ENCODE peak calls at places on chromosomes 6 and 20, in five cellular contexts. F, G, M, A and X are unnamed samples.

GRCh38 chr6:129486333-129486732 is 223.6 kb downstream of the ARHGAP18 start:
- DNase-seq in F (no peak), G (no peak), M (no peak), A (no peak), X (no peak)

GRCh38 chr6:137767931-137768690 is 98.9 kb upstream of the TNFAIP3 start:
- DNase-seq in F (peak; percentile 49), G (no peak), M (no peak), A (no peak), X (no peak)

GRCh38 chr20:51801220-51801991 is 915 bp downstream of the SALL4 start:
- DNase-seq in F (peak; percentile 38), G (no peak), M (no peak), A (peak; percentile 23), X (peak; percentile 87)

GRCh38 chr6:30743099-30744053 is 889 bp upstream of the FLOT1 start:
- DNase-seq in F (peak; percentile 58), G (peak; percentile 37), M (no peak), A (no peak), X (peak; percentile 69)

GRCh38 chr6:22231616-22232015 is 65.2 kb downstream of the PRL start:
- DNase-seq in F (no peak), G (no peak), M (no peak), A (no peak), X (no peak)

GRCh38 chr6:46583081-46583480 is 69.5 kb downstream of the CYP39A1 start:
- DNase-seq in F (no peak), G (no peak), M (no peak), A (no peak), X (no peak)

GRCh38 chr20:13041574-13042457 is 33.0 kb downstream of the SPTLC3 start:
- DNase-seq in F (peak; percentile 6), G (no peak), M (no peak), A (no peak), X (no peak)

GRCh38 chr6:91710356-91710755 is 1123.5 kb upstream of the MAP3K7 start:
- DNase-seq in F (no peak), G (no peak), M (no peak), A (no peak), X (no peak)

GRCh38 chr20:46430921-46431712 is 24.7 kb upstream of the ELMO2 start:
- DNase-seq in F (no peak), G (no peak), M (no peak), A (no peak), X (no peak)

GRCh38 chr20:46438156-46438750 is 31.8 kb upstream of the ELMO2 start:
- DNase-seq in F (peak; percentile 62), G (no peak), M (no peak), A (no peak), X (peak; percentile 59)

GRCh38 chr20:46434597-46434996 is 28.2 kb upstream of the ELMO2 start:
- DNase-seq in F (no peak), G (no peak), M (no peak), A (no peak), X (no peak)

GRCh38 chr20:46433051-46433450 is 26.6 kb upstream of the ELMO2 start:
- DNase-seq in F (no peak), G (no peak), M (no peak), A (no peak), X (no peak)

DNA sequence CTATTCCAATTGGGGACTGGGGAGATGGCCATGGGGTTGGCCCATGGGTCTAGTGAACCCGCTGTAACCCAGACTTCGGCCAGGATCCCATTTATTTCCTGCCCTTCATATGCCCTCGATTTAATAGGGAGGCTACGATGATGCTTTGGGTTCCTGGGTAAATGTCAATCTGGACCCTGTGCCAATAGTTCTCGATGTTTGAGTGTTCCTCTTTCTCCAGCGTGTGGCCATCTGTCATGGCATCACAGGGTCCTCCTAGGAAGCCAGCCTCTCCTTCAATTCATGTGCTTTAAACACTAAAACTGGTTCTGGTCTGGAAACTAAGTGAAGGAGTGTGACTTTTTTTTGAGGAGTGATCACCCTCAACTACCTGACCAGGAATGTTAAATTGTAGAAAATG is 28.7 kb upstream of the ELMO2 start:
- DNase-seq in F (no peak), G (no peak), M (no peak), A (no peak), X (no peak)
- H3K27me3 ChIP-seq in F (peaks cover 30% of the 10 kb centered on the region), G (peaks cover 21% of the 10 kb centered on the region), M (no peaks in the 10 kb centered on the region), A (peaks cover 5% of the 10 kb centered on the region), X (no peaks in the 10 kb centered on the region)

GRCh38 chr6:27062755-27063154 is 184.7 kb upstream of the PRSS16 start:
- DNase-seq in F (no peak), G (no peak), M (no peak), A (no peak), X (no peak)

GRCh38 chr6:27065183-27065582 is 182.3 kb upstream of the PRSS16 start:
- DNase-seq in F (no peak), G (no peak), M (no peak), A (no peak), X (no peak)

GRCh38 chr6:27061235-27061993 is 186.1 kb upstream of the PRSS16 start:
- DNase-seq in F (no peak), G (no peak), M (no peak), A (no peak), X (no peak)

GRCh38 chr6:27066381-27066780 is 181.1 kb upstream of the PRSS16 start:
- DNase-seq in F (no peak), G (no peak), M (no peak), A (no peak), X (peak; percentile 15)

DNA sequence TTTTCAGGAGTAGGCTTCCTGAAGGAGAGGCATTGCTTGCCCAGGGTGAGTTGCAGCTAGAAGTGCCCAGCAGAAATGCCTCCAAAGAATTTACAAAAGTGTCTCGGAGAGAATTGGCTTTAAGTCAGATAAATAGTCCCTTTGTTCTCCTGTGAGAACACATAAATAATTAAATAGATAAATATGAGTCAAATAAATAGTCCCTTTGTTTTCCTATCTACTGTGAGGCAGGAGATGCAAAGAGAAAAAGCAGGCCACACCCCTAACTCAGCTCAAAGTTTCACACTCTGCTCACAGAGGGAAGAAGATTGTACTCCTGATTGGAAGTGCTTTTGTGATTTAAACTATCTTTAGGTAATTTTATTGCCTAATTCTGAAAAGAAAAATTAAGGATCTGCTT is 180.7 kb upstream of the PRSS16 start:
- DNase-seq in F (no peak), G (no peak), M (no peak), A (no peak), X (no peak)
- H3K4me3 ChIP-seq in F (no peak overlapping the region), G (no peak overlapping the region), M (no peak overlapping the region), A (no peak overlapping the region), X (no peak overlapping the region)

DNA sequence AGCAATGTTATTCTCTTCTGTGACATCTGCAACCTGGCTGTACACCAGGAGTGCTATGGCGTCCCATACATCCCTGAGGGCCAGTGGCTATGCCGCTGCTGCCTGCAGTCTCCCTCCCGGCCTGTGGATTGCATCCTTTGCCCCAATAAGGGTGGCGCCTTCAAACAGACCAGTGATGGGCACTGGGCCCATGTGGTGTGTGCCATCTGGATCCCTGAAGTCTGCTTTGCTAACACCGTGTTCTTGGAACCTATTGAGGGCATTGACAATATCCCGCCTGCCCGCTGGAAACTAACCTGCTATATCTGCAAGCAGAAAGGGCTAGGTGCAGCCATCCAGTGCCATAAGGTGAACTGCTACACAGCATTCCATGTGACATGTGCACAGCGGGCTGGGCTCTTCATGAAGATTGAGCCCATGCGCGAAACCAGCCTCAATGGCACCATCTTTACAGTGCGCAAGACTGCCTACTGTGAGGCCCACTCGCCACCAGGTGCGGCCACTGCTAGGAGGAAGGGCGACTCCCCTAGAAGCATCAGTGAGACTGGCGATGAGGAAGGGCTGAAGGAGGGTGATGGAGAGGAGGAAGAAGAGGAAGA is 4.6 kb downstream of the BRPF3 start:
- DNase-seq in F (no peak), G (no peak), M (no peak), A (no peak), X (peak; percentile 5)
- H3K36me3 ChIP-seq in F (peaks cover 8% of the 10 kb centered on the region), G (peaks cover 39% of the 10 kb centered on the region), M (peaks cover 39% of the 10 kb centered on the region), A (peaks cover 63% of the 10 kb centered on the region), X (peaks cover 30% of the 10 kb centered on the region)

GRCh38 chr6:26611599-26611998 is 14.8 kb downstream of the ABT1 start:
- DNase-seq in F (no peak), G (no peak), M (no peak), A (no peak), X (no peak)
- H3K27me3 ChIP-seq in F (peaks cover 32% of the 10 kb centered on the region), G (peaks cover 45% of the 10 kb centered on the region), M (peaks cover 8% of the 10 kb centered on the region), A (peaks cover 31% of the 10 kb centered on the region), X (peaks cover 57% of the 10 kb centered on the region)

DNA sequence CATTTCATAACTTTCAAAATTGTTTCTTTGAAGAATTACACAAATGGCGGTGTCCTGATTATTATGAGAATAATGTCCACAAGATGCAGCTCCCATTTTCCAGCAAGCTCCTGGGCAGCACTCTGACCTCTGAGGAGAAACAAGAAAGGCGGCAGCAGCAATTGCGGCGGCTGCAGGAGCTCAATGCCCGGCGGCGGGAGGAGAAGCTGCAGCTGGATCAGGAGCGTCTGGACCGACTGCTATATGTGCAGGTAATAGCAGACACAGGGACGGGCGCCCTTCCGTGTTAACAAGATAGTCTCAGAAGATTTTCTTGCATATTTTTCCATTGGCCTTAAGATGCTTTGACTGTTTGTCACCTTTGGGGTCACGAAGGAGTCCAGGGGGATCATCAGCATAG is 6.7 kb downstream of the ACTR5 start:
- DNase-seq in F (no peak), G (no peak), M (no peak), A (no peak), X (no peak)
- H3K4me3 ChIP-seq in F (no peak overlapping the region), G (no peak overlapping the region), M (no peak overlapping the region), A (no peak overlapping the region), X (no peak overlapping the region)

DNA sequence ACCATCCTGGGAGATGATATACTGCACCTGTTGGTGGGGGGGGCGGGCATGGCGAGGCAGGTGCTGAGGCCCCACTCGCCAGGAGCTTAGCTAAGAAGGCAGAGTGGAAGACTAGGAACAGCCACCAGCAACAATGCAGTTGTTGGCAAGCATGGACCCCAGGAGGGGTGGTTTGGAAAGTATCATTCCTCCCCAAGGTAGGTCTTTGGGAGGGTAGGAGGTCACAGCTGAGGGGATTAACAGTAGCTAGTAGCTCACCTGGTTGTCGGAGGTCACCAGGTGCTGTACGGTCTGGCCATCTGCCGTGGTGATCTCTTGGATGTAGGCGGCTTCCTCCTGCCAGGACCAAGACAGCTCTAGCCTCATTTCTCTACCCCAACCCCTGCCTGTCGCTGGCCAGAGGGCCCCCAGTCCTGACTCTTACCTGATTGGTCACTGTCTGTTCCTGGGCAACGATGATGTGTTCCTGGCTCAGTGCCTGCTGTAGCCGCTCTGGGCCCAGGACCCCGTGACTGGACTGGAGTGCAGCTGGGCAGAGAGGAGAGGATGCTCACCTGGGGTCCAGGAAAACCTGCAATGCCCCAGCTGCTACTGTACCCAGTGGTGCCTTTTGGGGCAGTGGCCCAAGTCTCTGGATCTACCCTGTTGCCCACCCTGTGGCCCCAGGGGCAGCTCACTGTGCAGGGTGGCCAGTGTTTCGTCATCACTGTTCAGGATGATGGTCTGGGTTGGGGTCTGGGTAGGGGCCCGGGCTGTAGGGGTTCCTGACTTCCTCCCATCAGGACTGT is 15.3 kb downstream of the PCIF1 start:
- DNase-seq in F (no peak), G (no peak), M (no peak), A (no peak), X (no peak)
- H3K36me3 ChIP-seq in F (peaks cover 25% of the 10 kb centered on the region), G (peaks cover 94% of the 10 kb centered on the region), M (peaks cover 83% of the 10 kb centered on the region), A (peaks cover 96% of the 10 kb centered on the region), X (peaks cover 42% of the 10 kb centered on the region)

GRCh38 chr6:158231551-158232444 is 63.6 kb downstream of the GTF2H5 start:
- DNase-seq in F (peak; percentile 89), G (peak; percentile 56), M (no peak), A (peak; percentile 78), X (peak; percentile 96)

GRCh38 chr6:158242071-158242606 is 70.1 kb upstream of the TULP4 start:
- DNase-seq in F (no peak), G (no peak), M (no peak), A (no peak), X (no peak)

GRCh38 chr6:158232445-158233213 is 64.5 kb downstream of the GTF2H5 start:
- DNase-seq in F (peak; percentile 82), G (peak; percentile 35), M (no peak), A (peak; percentile 52), X (peak; percentile 84)

GRCh38 chr6:158233214-158233795 is 65.2 kb downstream of the GTF2H5 start:
- DNase-seq in F (no peak), G (no peak), M (no peak), A (no peak), X (peak; percentile 33)

GRCh38 chr6:158237656-158238055 is 69.5 kb downstream of the GTF2H5 start:
- DNase-seq in F (peak; percentile 30), G (no peak), M (no peak), A (no peak), X (no peak)
- H3K27me3 ChIP-seq in F (no peaks in the 10 kb centered on the region), G (no peaks in the 10 kb centered on the region), M (no peaks in the 10 kb centered on the region), A (no peaks in the 10 kb centered on the region), X (peaks cover 9% of the 10 kb centered on the region)